ENCODE peak calls at places on chromosome 21, in six cellular contexts. P, N, A, X, S and Q are unnamed samples.

GRCh38 chr21:36718951-36719501 is 20.1 kb downstream of the SIM2 start:
- DNase-seq in P (no peak), N (no peak), A (no peak), X (peak), S (peak), Q (no peak)

GRCh38 chr21:28150778-28151177 is 841.9 kb downstream of the LTN1 start:
- DNase-seq in P (no peak), N (no peak), A (no peak), X (no peak), S (no peak), Q (no peak)

GRCh38 chr21:45542242-45542666 is at the start of gene SLC19A1:
- DNase-seq in P (peak), N (no peak), A (peak), X (peak), S (peak), Q (peak)

GRCh38 chr21:45363921-45364463 is 41.0 kb upstream of the COL18A1 start:
- DNase-seq in P (no peak), N (no peak), A (peak), X (peak), S (peak), Q (no peak)

GRCh38 chr21:43720539-43721224 is 1.8 kb downstream of the PDXK start:
- DNase-seq in P (no peak), N (no peak), A (no peak), X (no peak), S (no peak), Q (no peak)

GRCh38 chr21:45448810-45449657 is 44.1 kb downstream of the COL18A1 start:
- DNase-seq in P (no peak), N (no peak), A (no peak), X (no peak), S (no peak), Q (no peak)

GRCh38 chr21:32886339-32886738 is 114.8 kb upstream of the PAXBP1 start:
- DNase-seq in P (no peak), N (no peak), A (no peak), X (peak), S (no peak), Q (no peak)

GRCh38 chr21:35282944-35283343 is 233.8 kb upstream of the RUNX1 start:
- DNase-seq in P (no peak), N (no peak), A (no peak), X (no peak), S (no peak), Q (no peak)

GRCh38 chr21:34807881-34808568 is 139.2 kb downstream of the CLIC6 start:
- DNase-seq in P (no peak), N (no peak), A (no peak), X (peak), S (peak), Q (peak)